ENCODE peak calls at places on chromosome 21, in eight cellular contexts. One of them, this sample, is unnamed.

GRCh38 chr21:18614327-18614726 is 210.7 kb upstream of the TMPRSS15 start:
- DNase-seq in ovary: no peak
- DNase-seq in thyroid gland: no peak
- DNase-seq in esophagus muscularis mucosa: no peak
- DNase-seq in stomach: no peak
- DNase-seq in K562: no peak
- DNase-seq in HCT116: no peak
- DNase-seq in NB4: no peak
- DNase-seq in this sample: no peak

GRCh38 chr21:45413922-45414321 is 9.0 kb downstream of the COL18A1 start:
- DNase-seq in esophagus muscularis mucosa: no peak
- DNase-seq in K562: no peak
- DNase-seq in NB4: no peak
- DNase-seq in HCT116: no peak
- DNase-seq in thyroid gland: no peak
- DNase-seq in ovary: peak; percentile 27
- DNase-seq in stomach: no peak
- DNase-seq in this sample: no peak

GRCh38 chr21:21851657-21852056 is 853.4 kb downstream of the NCAM2 start:
- DNase-seq in K562: no peak
- DNase-seq in ovary: no peak
- DNase-seq in HCT116: no peak
- DNase-seq in esophagus muscularis mucosa: no peak
- DNase-seq in thyroid gland: no peak
- DNase-seq in stomach: no peak
- DNase-seq in NB4: no peak
- DNase-seq in this sample: no peak

GRCh38 chr21:45806042-45806441 is 162.5 kb downstream of the PCBP3 start:
- DNase-seq in ovary: no peak
- DNase-seq in stomach: no peak
- DNase-seq in thyroid gland: no peak
- DNase-seq in K562: no peak
- DNase-seq in NB4: no peak
- DNase-seq in HCT116: no peak
- DNase-seq in esophagus muscularis mucosa: no peak
- DNase-seq in this sample: no peak

GRCh38 chr21:39860600-39860999 is 6.6 kb upstream of the PCP4 start:
- DNase-seq in ovary: no peak
- DNase-seq in NB4: no peak
- DNase-seq in HCT116: no peak
- DNase-seq in thyroid gland: no peak
- DNase-seq in esophagus muscularis mucosa: no peak
- DNase-seq in K562: no peak
- DNase-seq in stomach: no peak
- DNase-seq in this sample: no peak

GRCh38 chr21:33844104-33844889 is 71.3 kb downstream of the ATP5PO start:
- DNase-seq in esophagus muscularis mucosa: no peak
- DNase-seq in thyroid gland: no peak
- DNase-seq in K562: no peak
- DNase-seq in stomach: no peak
- DNase-seq in HCT116: no peak
- DNase-seq in ovary: no peak
- DNase-seq in NB4: no peak
- DNase-seq in this sample: no peak

GRCh38 chr21:46562964-46563607 is 41.8 kb downstream of the S100B start:
- DNase-seq in K562: peak; percentile 7
- DNase-seq in NB4: no peak
- DNase-seq in esophagus muscularis mucosa: no peak
- DNase-seq in stomach: no peak
- DNase-seq in HCT116: no peak
- DNase-seq in ovary: no peak
- DNase-seq in thyroid gland: no peak
- DNase-seq in this sample: no peak

GRCh38 chr21:46295177-46295711 is 9.1 kb downstream of the YBEY start:
- DNase-seq in K562: peak; percentile 70
- DNase-seq in stomach: no peak
- DNase-seq in esophagus muscularis mucosa: no peak
- DNase-seq in ovary: no peak
- DNase-seq in HCT116: no peak
- DNase-seq in thyroid gland: no peak
- DNase-seq in NB4: peak; percentile 90
- DNase-seq in this sample: peak; percentile 83

GRCh38 chr21:16913010-16913409 is 599.8 kb upstream of the CXADR start:
- DNase-seq in thyroid gland: peak; percentile 8
- DNase-seq in HCT116: no peak
- DNase-seq in esophagus muscularis mucosa: no peak
- DNase-seq in ovary: no peak
- DNase-seq in K562: no peak
- DNase-seq in NB4: no peak
- DNase-seq in stomach: no peak
- DNase-seq in this sample: no peak

GRCh38 chr21:40386301-40386911 is 460.6 kb downstream of the DSCAM start:
- DNase-seq in HCT116: no peak
- DNase-seq in thyroid gland: peak; percentile 81
- DNase-seq in stomach: peak; percentile 70
- DNase-seq in K562: peak; percentile 45
- DNase-seq in NB4: peak; percentile 43
- DNase-seq in ovary: no peak
- DNase-seq in esophagus muscularis mucosa: no peak
- DNase-seq in this sample: peak; percentile 40

GRCh38 chr21:45300786-45301520 is 13.3 kb upstream of the POFUT2 start:
- DNase-seq in thyroid gland: no peak
- DNase-seq in NB4: no peak
- DNase-seq in esophagus muscularis mucosa: no peak
- DNase-seq in K562: no peak
- DNase-seq in HCT116: no peak
- DNase-seq in stomach: no peak
- DNase-seq in ovary: peak; percentile 48
- DNase-seq in this sample: no peak

GRCh38 chr21:45305831-45306230 is 18.1 kb upstream of the POFUT2 start:
- DNase-seq in stomach: no peak
- DNase-seq in NB4: no peak
- DNase-seq in K562: no peak
- DNase-seq in esophagus muscularis mucosa: no peak
- DNase-seq in thyroid gland: no peak
- DNase-seq in ovary: peak; percentile 34
- DNase-seq in HCT116: no peak
- DNase-seq in this sample: no peak

GRCh38 chr21:19120591-19120990 is 717.0 kb upstream of the TMPRSS15 start:
- DNase-seq in HCT116: no peak
- DNase-seq in esophagus muscularis mucosa: no peak
- DNase-seq in ovary: no peak
- DNase-seq in NB4: no peak
- DNase-seq in thyroid gland: no peak
- DNase-seq in stomach: no peak
- DNase-seq in K562: no peak
- DNase-seq in this sample: no peak

GRCh38 chr21:36707763-36708511 is 9.0 kb downstream of the SIM2 start:
- DNase-seq in K562: no peak
- DNase-seq in stomach: no peak
- DNase-seq in thyroid gland: no peak
- DNase-seq in esophagus muscularis mucosa: no peak
- DNase-seq in NB4: no peak
- DNase-seq in HCT116: no peak
- DNase-seq in ovary: no peak
- DNase-seq in this sample: no peak

DNA sequence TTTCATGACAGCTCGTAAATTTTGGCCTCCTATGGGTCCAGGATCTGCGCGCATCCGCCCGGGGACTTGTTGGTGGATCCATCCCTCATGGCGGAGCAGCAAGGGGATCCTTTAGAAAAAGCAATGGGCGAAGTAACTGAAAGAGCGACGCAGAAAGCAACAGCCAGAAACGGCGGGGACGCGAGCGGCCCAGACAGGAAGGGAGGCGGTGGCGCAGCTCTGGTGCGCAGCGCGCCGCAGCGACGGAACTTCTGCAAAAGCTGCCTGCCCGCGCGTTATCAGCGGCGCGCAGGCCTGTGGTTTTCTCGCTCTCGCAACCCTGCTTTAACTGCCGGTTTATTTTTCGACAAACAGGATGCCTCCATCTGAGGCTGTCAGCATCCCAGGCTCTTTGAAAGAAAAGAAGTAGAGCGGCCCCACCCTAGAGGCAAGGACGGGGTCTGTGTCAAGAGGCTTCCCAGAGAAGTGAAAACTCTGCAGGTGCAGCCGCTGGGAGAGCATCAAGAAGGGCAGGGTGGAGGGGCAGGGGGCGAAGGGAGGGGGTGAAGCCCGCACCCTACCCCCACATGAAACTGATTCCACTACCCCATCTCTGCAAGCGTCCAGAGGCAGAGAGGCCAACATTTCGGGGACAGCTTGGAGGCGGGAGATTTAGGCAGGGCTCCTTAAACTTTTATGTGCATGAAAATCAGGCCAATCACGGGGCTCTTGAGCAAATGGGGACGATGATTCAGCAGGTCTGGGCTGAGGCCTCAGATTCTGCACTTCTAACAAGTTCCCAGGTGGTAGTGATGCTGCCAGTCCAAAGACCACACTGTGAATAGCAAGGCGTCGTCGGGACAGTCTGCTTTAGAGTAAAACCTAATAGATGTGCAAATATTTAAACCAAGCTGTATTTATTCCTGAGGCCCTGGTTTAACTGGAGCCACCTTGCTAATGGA is 22.2 kb downstream of the RUNX1 start:
- DNase-seq in thyroid gland: peak; percentile 17
- DNase-seq in K562: peak; percentile 84
- DNase-seq in ovary: no peak
- DNase-seq in HCT116: no peak
- DNase-seq in NB4: peak; percentile 98
- DNase-seq in esophagus muscularis mucosa: no peak
- DNase-seq in stomach: peak; percentile 74
- DNase-seq in this sample: peak; percentile 27
- TF ChIP-seq POLR2A in thyroid gland: no peak
- TF ChIP-seq POLR2A in K562: peak; percentile 79
- TF ChIP-seq POLR2A in ovary: no peak
- TF ChIP-seq POLR2A in HCT116: no peak
- TF ChIP-seq POLR2A in NB4: peak; percentile 35
- TF ChIP-seq POLR2A in esophagus muscularis mucosa: no peak
- TF ChIP-seq POLR2A in stomach: no peak
- TF ChIP-seq POLR2A in this sample: no peak

DNA sequence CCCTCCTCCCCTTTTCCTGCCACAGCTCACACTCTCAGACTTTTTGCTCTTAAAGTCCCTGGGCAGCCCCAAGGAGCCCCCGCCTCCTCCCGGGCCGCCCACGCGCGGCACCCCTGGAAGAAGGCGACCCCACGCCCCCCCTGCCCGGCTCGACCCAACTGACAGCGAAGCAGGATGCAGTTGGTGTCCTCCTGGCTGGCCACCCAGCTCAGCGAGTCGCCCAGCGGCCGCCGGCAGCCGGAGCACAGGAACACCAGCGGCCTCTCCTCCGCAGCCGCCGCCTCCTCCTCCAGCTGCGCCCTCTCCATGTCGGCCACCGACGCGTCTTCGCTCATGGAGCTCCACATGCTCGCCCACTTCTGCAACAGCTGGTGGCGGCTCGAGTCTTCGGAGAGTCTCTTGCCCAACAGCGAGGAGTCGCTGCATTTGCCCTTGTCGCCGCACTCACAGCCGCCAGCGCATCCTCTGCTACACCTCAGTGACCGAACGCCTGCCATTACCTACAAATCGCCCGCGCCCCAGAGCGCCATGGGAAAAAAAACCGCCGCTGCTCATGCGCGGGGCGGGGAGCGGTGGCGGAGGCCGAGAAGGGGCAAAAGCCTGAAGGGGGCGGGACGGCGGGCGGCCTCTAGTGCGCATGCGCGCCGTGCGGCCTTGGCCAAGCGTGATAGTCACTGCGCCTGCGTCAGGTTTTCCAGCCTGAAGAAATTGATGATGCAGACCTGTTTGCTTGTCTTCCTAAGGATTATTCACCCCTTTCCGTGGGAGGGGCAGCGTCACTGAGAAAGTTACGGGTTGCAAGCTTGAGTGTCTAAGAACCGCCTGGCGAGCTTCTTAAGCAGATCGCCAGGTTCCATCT is at the start of gene MIS18A:
- DNase-seq in stomach: peak; percentile 98
- DNase-seq in HCT116: peak; percentile 85
- DNase-seq in NB4: peak; percentile 92
- DNase-seq in thyroid gland: peak; percentile 97
- DNase-seq in K562: peak; percentile 99
- DNase-seq in ovary: peak; percentile 97
- DNase-seq in esophagus muscularis mucosa: peak; percentile 98
- DNase-seq in this sample: peak; percentile 96
- TF ChIP-seq POLR2A in stomach: no peak
- TF ChIP-seq POLR2A in HCT116: peak; percentile 88
- TF ChIP-seq POLR2A in NB4: peak; percentile 64
- TF ChIP-seq POLR2A in thyroid gland: no peak
- TF ChIP-seq POLR2A in K562: peak; percentile 96
- TF ChIP-seq POLR2A in ovary: peak; percentile 57
- TF ChIP-seq POLR2A in esophagus muscularis mucosa: no peak
- TF ChIP-seq POLR2A in this sample: peak; percentile 85

GRCh38 chr21:38766987-38767722 is 38.6 kb upstream of the ETS2 start:
- DNase-seq in K562: no peak
- DNase-seq in stomach: peak; percentile 29
- DNase-seq in NB4: no peak
- DNase-seq in ovary: no peak
- DNase-seq in HCT116: no peak
- DNase-seq in esophagus muscularis mucosa: no peak
- DNase-seq in thyroid gland: peak; percentile 13
- DNase-seq in this sample: no peak
- TF ChIP-seq POLR2A in K562: no peak
- TF ChIP-seq POLR2A in stomach: no peak
- TF ChIP-seq POLR2A in NB4: no peak
- TF ChIP-seq POLR2A in ovary: no peak
- TF ChIP-seq POLR2A in HCT116: no peak
- TF ChIP-seq POLR2A in esophagus muscularis mucosa: no peak
- TF ChIP-seq POLR2A in thyroid gland: no peak
- TF ChIP-seq POLR2A in this sample: no peak

GRCh38 chr21:41901099-41901498 is 22.0 kb upstream of the PRDM15 start:
- DNase-seq in ovary: peak; percentile 62
- DNase-seq in stomach: peak; percentile 53
- DNase-seq in K562: no peak
- DNase-seq in HCT116: no peak
- DNase-seq in thyroid gland: no peak
- DNase-seq in NB4: no peak
- DNase-seq in esophagus muscularis mucosa: no peak
- DNase-seq in this sample: no peak
- TF ChIP-seq POLR2A in ovary: no peak
- TF ChIP-seq POLR2A in stomach: no peak
- TF ChIP-seq POLR2A in K562: no peak
- TF ChIP-seq POLR2A in HCT116: no peak
- TF ChIP-seq POLR2A in thyroid gland: no peak
- TF ChIP-seq POLR2A in NB4: no peak
- TF ChIP-seq POLR2A in esophagus muscularis mucosa: no peak
- TF ChIP-seq POLR2A in this sample: no peak

GRCh38 chr21:44297525-44298290 is 2.1 kb upstream of the PFKL start:
- DNase-seq in esophagus muscularis mucosa: peak; percentile 95
- DNase-seq in HCT116: peak; percentile 58
- DNase-seq in thyroid gland: peak; percentile 87
- DNase-seq in NB4: peak; percentile 87
- DNase-seq in K562: peak; percentile 81
- DNase-seq in stomach: peak; percentile 91
- DNase-seq in ovary: peak; percentile 78
- DNase-seq in this sample: peak; percentile 99
- TF ChIP-seq POLR2A in esophagus muscularis mucosa: no peak
- TF ChIP-seq POLR2A in HCT116: no peak
- TF ChIP-seq POLR2A in thyroid gland: no peak
- TF ChIP-seq POLR2A in NB4: no peak
- TF ChIP-seq POLR2A in K562: no peak
- TF ChIP-seq POLR2A in stomach: no peak
- TF ChIP-seq POLR2A in ovary: no peak
- TF ChIP-seq POLR2A in this sample: no peak